ENCODE peak calls at places on chromosomes 2 and 18, in nine cellular contexts. One of them, this sample, is unnamed.

GRCh38 chr2:183229386-183229785 is 105.1 kb downstream of the NUP35 start:
- DNase-seq in mesothelial cell of epicardium: no peak
- DNase-seq in AG10803: peak; percentile 10
- DNase-seq in RWPE1: no peak
- DNase-seq in AG09309: no peak
- DNase-seq in fibroblast of pulmonary artery: peak; percentile 14
- DNase-seq in colonic mucosa: no peak
- DNase-seq in K562: no peak
- DNase-seq in activated CD8-positive, alpha-beta T cell treated with anti-CD3 and anti-CD28 coated beads for 36 hours: peak; percentile 6
- DNase-seq in this sample: no peak

GRCh38 chr2:80527119-80527518 is 222.6 kb upstream of the LRRTM1 start:
- DNase-seq in K562: no peak
- DNase-seq in AG10803: no peak
- DNase-seq in activated CD8-positive, alpha-beta T cell treated with anti-CD3 and anti-CD28 coated beads for 36 hours: no peak
- DNase-seq in RWPE1: no peak
- DNase-seq in fibroblast of pulmonary artery: no peak
- DNase-seq in colonic mucosa: no peak
- DNase-seq in AG09309: no peak
- DNase-seq in mesothelial cell of epicardium: no peak
- DNase-seq in this sample: no peak

GRCh38 chr2:30261695-30262211 is 30.4 kb downstream of the LBH start:
- DNase-seq in mesothelial cell of epicardium: no peak
- DNase-seq in RWPE1: no peak
- DNase-seq in K562: no peak
- DNase-seq in colonic mucosa: no peak
- DNase-seq in activated CD8-positive, alpha-beta T cell treated with anti-CD3 and anti-CD28 coated beads for 36 hours: no peak
- DNase-seq in AG09309: no peak
- DNase-seq in fibroblast of pulmonary artery: no peak
- DNase-seq in AG10803: peak; percentile 64
- DNase-seq in this sample: no peak

GRCh38 chr2:23426284-23426905 is 41.4 kb downstream of the KLHL29 start:
- DNase-seq in colonic mucosa: no peak
- DNase-seq in AG09309: no peak
- DNase-seq in K562: no peak
- DNase-seq in activated CD8-positive, alpha-beta T cell treated with anti-CD3 and anti-CD28 coated beads for 36 hours: no peak
- DNase-seq in AG10803: peak; percentile 86
- DNase-seq in mesothelial cell of epicardium: no peak
- DNase-seq in RWPE1: no peak
- DNase-seq in fibroblast of pulmonary artery: peak; percentile 67
- DNase-seq in this sample: no peak

GRCh38 chr2:197972017-197972416 is 167.6 kb downstream of the PLCL1 start:
- DNase-seq in RWPE1: peak; percentile 42
- DNase-seq in activated CD8-positive, alpha-beta T cell treated with anti-CD3 and anti-CD28 coated beads for 36 hours: no peak
- DNase-seq in colonic mucosa: peak; percentile 29
- DNase-seq in mesothelial cell of epicardium: no peak
- DNase-seq in K562: no peak
- DNase-seq in fibroblast of pulmonary artery: peak; percentile 96
- DNase-seq in AG09309: peak; percentile 70
- DNase-seq in AG10803: peak; percentile 89
- DNase-seq in this sample: no peak

GRCh38 chr2:168583710-168584521 is 127.8 kb downstream of the CERS6 start:
- DNase-seq in colonic mucosa: peak; percentile 44
- DNase-seq in activated CD8-positive, alpha-beta T cell treated with anti-CD3 and anti-CD28 coated beads for 36 hours: peak; percentile 25
- DNase-seq in fibroblast of pulmonary artery: peak; percentile 73
- DNase-seq in mesothelial cell of epicardium: no peak
- DNase-seq in AG09309: peak; percentile 59
- DNase-seq in AG10803: peak; percentile 63
- DNase-seq in RWPE1: peak; percentile 75
- DNase-seq in K562: no peak
- DNase-seq in this sample: no peak

GRCh38 chr2:234682492-234683228 is 185.8 kb upstream of the ARL4C start:
- DNase-seq in K562: no peak
- DNase-seq in RWPE1: peak; percentile 38
- DNase-seq in mesothelial cell of epicardium: no peak
- DNase-seq in activated CD8-positive, alpha-beta T cell treated with anti-CD3 and anti-CD28 coated beads for 36 hours: no peak
- DNase-seq in fibroblast of pulmonary artery: no peak
- DNase-seq in colonic mucosa: no peak
- DNase-seq in AG10803: peak; percentile 14
- DNase-seq in AG09309: no peak
- DNase-seq in this sample: no peak

GRCh38 chr2:73870084-73870483 is 22.7 kb upstream of the ACTG2 start:
- DNase-seq in activated CD8-positive, alpha-beta T cell treated with anti-CD3 and anti-CD28 coated beads for 36 hours: no peak
- DNase-seq in AG10803: peak; percentile 80
- DNase-seq in fibroblast of pulmonary artery: peak; percentile 94
- DNase-seq in colonic mucosa: peak; percentile 50
- DNase-seq in K562: no peak
- DNase-seq in RWPE1: no peak
- DNase-seq in AG09309: peak; percentile 28
- DNase-seq in mesothelial cell of epicardium: no peak
- DNase-seq in this sample: no peak

GRCh38 chr18:43563780-43564179 is 286.5 kb upstream of the SYT4 start:
- DNase-seq in activated CD8-positive, alpha-beta T cell treated with anti-CD3 and anti-CD28 coated beads for 36 hours: peak; percentile 8
- DNase-seq in mesothelial cell of epicardium: no peak
- DNase-seq in K562: no peak
- DNase-seq in AG10803: peak; percentile 20
- DNase-seq in AG09309: peak; percentile 11
- DNase-seq in fibroblast of pulmonary artery: peak; percentile 59
- DNase-seq in colonic mucosa: no peak
- DNase-seq in RWPE1: peak; percentile 8
- DNase-seq in this sample: no peak
- TF ChIP-seq CTCF in activated CD8-positive, alpha-beta T cell treated with anti-CD3 and anti-CD28 coated beads for 36 hours: peak; percentile 38
- TF ChIP-seq CTCF in mesothelial cell of epicardium: peak; percentile 35
- TF ChIP-seq CTCF in K562: no peak
- TF ChIP-seq CTCF in AG10803: peak; percentile 45
- TF ChIP-seq CTCF in AG09309: peak; percentile 50
- TF ChIP-seq CTCF in fibroblast of pulmonary artery: peak; percentile 50
- TF ChIP-seq CTCF in colonic mucosa: no peak
- TF ChIP-seq CTCF in RWPE1: peak; percentile 15
- TF ChIP-seq CTCF in this sample: peak; percentile 33

GRCh38 chr2:4522498-4523421 is 819.4 kb downstream of the DCDC2C start:
- DNase-seq in mesothelial cell of epicardium: no peak
- DNase-seq in activated CD8-positive, alpha-beta T cell treated with anti-CD3 and anti-CD28 coated beads for 36 hours: no peak
- DNase-seq in colonic mucosa: no peak
- DNase-seq in RWPE1: no peak
- DNase-seq in AG10803: no peak
- DNase-seq in K562: no peak
- DNase-seq in fibroblast of pulmonary artery: no peak
- DNase-seq in AG09309: no peak
- DNase-seq in this sample: no peak
- TF ChIP-seq CTCF in mesothelial cell of epicardium: no peak
- TF ChIP-seq CTCF in activated CD8-positive, alpha-beta T cell treated with anti-CD3 and anti-CD28 coated beads for 36 hours: no peak
- TF ChIP-seq CTCF in colonic mucosa: no peak
- TF ChIP-seq CTCF in RWPE1: no peak
- TF ChIP-seq CTCF in AG10803: no peak
- TF ChIP-seq CTCF in K562: no peak
- TF ChIP-seq CTCF in fibroblast of pulmonary artery: no peak
- TF ChIP-seq CTCF in AG09309: no peak
- TF ChIP-seq CTCF in this sample: no peak

GRCh38 chr18:80149667-80150066 is 40.6 kb downstream of the ADNP2 start:
- DNase-seq in mesothelial cell of epicardium: no peak
- DNase-seq in AG09309: no peak
- DNase-seq in K562: no peak
- DNase-seq in colonic mucosa: no peak
- DNase-seq in RWPE1: no peak
- DNase-seq in activated CD8-positive, alpha-beta T cell treated with anti-CD3 and anti-CD28 coated beads for 36 hours: no peak
- DNase-seq in AG10803: no peak
- DNase-seq in fibroblast of pulmonary artery: no peak
- DNase-seq in this sample: no peak

GRCh38 chr18:80158365-80158764 is 49.3 kb downstream of the ADNP2 start:
- DNase-seq in AG09309: no peak
- DNase-seq in mesothelial cell of epicardium: no peak
- DNase-seq in K562: no peak
- DNase-seq in colonic mucosa: no peak
- DNase-seq in fibroblast of pulmonary artery: no peak
- DNase-seq in RWPE1: no peak
- DNase-seq in AG10803: no peak
- DNase-seq in activated CD8-positive, alpha-beta T cell treated with anti-CD3 and anti-CD28 coated beads for 36 hours: no peak
- DNase-seq in this sample: no peak

GRCh38 chr18:80157708-80158343 is 48.8 kb downstream of the ADNP2 start:
- DNase-seq in fibroblast of pulmonary artery: peak; percentile 85
- DNase-seq in mesothelial cell of epicardium: peak; percentile 86
- DNase-seq in AG10803: peak; percentile 67
- DNase-seq in K562: peak; percentile 59
- DNase-seq in activated CD8-positive, alpha-beta T cell treated with anti-CD3 and anti-CD28 coated beads for 36 hours: peak; percentile 88
- DNase-seq in colonic mucosa: peak; percentile 82
- DNase-seq in RWPE1: peak; percentile 52
- DNase-seq in AG09309: no peak
- DNase-seq in this sample: peak; percentile 68

GRCh38 chr18:80159713-80160636 is 50.9 kb downstream of the ADNP2 start:
- DNase-seq in mesothelial cell of epicardium: no peak
- DNase-seq in RWPE1: no peak
- DNase-seq in activated CD8-positive, alpha-beta T cell treated with anti-CD3 and anti-CD28 coated beads for 36 hours: peak; percentile 49
- DNase-seq in AG10803: no peak
- DNase-seq in colonic mucosa: no peak
- DNase-seq in K562: no peak
- DNase-seq in fibroblast of pulmonary artery: peak; percentile 51
- DNase-seq in AG09309: no peak
- DNase-seq in this sample: peak; percentile 82

DNA sequence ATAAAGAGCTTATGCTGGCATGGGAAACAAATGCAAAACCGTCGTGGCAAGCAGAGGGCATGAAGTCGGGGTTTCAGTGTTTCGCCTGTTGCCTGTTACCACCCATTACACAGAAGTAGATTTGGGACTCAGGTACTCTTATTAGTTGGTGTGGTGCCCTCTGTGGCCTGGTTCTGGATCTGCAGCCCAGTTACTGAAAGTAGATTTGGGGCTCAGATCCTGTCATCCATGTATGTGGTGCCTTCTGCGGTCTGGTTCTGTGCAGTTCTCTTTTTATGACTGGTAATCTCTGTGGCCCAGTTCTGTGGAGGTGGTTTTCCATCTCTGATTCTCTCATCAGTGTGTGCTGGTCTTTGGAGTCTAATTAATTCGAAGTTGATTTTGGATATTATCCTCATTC is 45.2 kb downstream of the ADNP2 start:
- DNase-seq in AG10803: no peak
- DNase-seq in fibroblast of pulmonary artery: peak; percentile 46
- DNase-seq in AG09309: no peak
- DNase-seq in K562: peak; percentile 21
- DNase-seq in activated CD8-positive, alpha-beta T cell treated with anti-CD3 and anti-CD28 coated beads for 36 hours: peak; percentile 77
- DNase-seq in mesothelial cell of epicardium: no peak
- DNase-seq in RWPE1: no peak
- DNase-seq in colonic mucosa: no peak
- DNase-seq in this sample: no peak
- TF ChIP-seq CTCF in AG10803: peak; percentile 56
- TF ChIP-seq CTCF in fibroblast of pulmonary artery: peak; percentile 56
- TF ChIP-seq CTCF in AG09309: peak; percentile 57
- TF ChIP-seq CTCF in K562: peak; percentile 52
- TF ChIP-seq CTCF in activated CD8-positive, alpha-beta T cell treated with anti-CD3 and anti-CD28 coated beads for 36 hours: peak; percentile 59
- TF ChIP-seq CTCF in mesothelial cell of epicardium: no peak
- TF ChIP-seq CTCF in RWPE1: peak; percentile 62
- TF ChIP-seq CTCF in colonic mucosa: peak; percentile 26
- TF ChIP-seq CTCF in this sample: peak; percentile 50

GRCh38 chr2:47510745-47511144 is 107.8 kb downstream of the MSH2 start:
- DNase-seq in activated CD8-positive, alpha-beta T cell treated with anti-CD3 and anti-CD28 coated beads for 36 hours: no peak
- DNase-seq in K562: no peak
- DNase-seq in colonic mucosa: no peak
- DNase-seq in fibroblast of pulmonary artery: no peak
- DNase-seq in AG10803: no peak
- DNase-seq in RWPE1: no peak
- DNase-seq in AG09309: no peak
- DNase-seq in mesothelial cell of epicardium: no peak
- DNase-seq in this sample: no peak
- TF ChIP-seq CTCF in activated CD8-positive, alpha-beta T cell treated with anti-CD3 and anti-CD28 coated beads for 36 hours: no peak
- TF ChIP-seq CTCF in K562: no peak
- TF ChIP-seq CTCF in colonic mucosa: no peak
- TF ChIP-seq CTCF in fibroblast of pulmonary artery: no peak
- TF ChIP-seq CTCF in AG10803: peak; percentile 6
- TF ChIP-seq CTCF in RWPE1: no peak
- TF ChIP-seq CTCF in AG09309: no peak
- TF ChIP-seq CTCF in mesothelial cell of epicardium: no peak
- TF ChIP-seq CTCF in this sample: no peak

DNA sequence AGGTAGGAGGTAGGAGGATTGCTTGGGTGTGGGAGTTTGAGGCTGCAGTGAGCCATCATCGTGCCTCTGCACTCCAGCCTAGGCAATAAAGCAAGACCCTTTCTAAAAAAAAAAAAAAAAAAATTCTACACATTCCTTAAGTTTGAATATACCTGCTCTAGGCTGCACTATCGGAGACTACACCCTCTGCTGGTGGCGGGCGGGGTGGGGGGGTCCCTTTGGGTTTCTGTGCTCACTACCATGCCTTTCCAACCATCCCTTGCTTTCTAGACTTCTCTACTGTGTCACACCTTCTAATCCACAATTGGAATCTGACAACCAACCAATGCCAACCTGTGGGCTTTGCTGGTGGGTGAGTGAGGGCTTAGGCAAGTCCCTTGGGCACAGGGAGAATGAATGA is 34.7 kb upstream of the FAM136A start:
- DNase-seq in K562: no peak
- DNase-seq in activated CD8-positive, alpha-beta T cell treated with anti-CD3 and anti-CD28 coated beads for 36 hours: no peak
- DNase-seq in colonic mucosa: no peak
- DNase-seq in mesothelial cell of epicardium: no peak
- DNase-seq in AG10803: no peak
- DNase-seq in fibroblast of pulmonary artery: no peak
- DNase-seq in AG09309: no peak
- DNase-seq in RWPE1: no peak
- DNase-seq in this sample: no peak
- TF ChIP-seq CTCF in K562: no peak
- TF ChIP-seq CTCF in activated CD8-positive, alpha-beta T cell treated with anti-CD3 and anti-CD28 coated beads for 36 hours: no peak
- TF ChIP-seq CTCF in colonic mucosa: no peak
- TF ChIP-seq CTCF in mesothelial cell of epicardium: no peak
- TF ChIP-seq CTCF in AG10803: no peak
- TF ChIP-seq CTCF in fibroblast of pulmonary artery: no peak
- TF ChIP-seq CTCF in AG09309: no peak
- TF ChIP-seq CTCF in RWPE1: no peak
- TF ChIP-seq CTCF in this sample: no peak

GRCh38 chr2:179613701-179614100 is 247.7 kb downstream of the ZNF385B start:
- DNase-seq in colonic mucosa: no peak
- DNase-seq in mesothelial cell of epicardium: no peak
- DNase-seq in AG09309: no peak
- DNase-seq in fibroblast of pulmonary artery: no peak
- DNase-seq in K562: no peak
- DNase-seq in AG10803: peak; percentile 80
- DNase-seq in RWPE1: no peak
- DNase-seq in activated CD8-positive, alpha-beta T cell treated with anti-CD3 and anti-CD28 coated beads for 36 hours: no peak
- DNase-seq in this sample: no peak
- TF ChIP-seq CTCF in colonic mucosa: no peak
- TF ChIP-seq CTCF in mesothelial cell of epicardium: no peak
- TF ChIP-seq CTCF in AG09309: no peak
- TF ChIP-seq CTCF in fibroblast of pulmonary artery: no peak
- TF ChIP-seq CTCF in K562: no peak
- TF ChIP-seq CTCF in AG10803: no peak
- TF ChIP-seq CTCF in RWPE1: no peak
- TF ChIP-seq CTCF in activated CD8-positive, alpha-beta T cell treated with anti-CD3 and anti-CD28 coated beads for 36 hours: no peak
- TF ChIP-seq CTCF in this sample: no peak